ENCODE peak calls at places on chromosomes 13 and 19, in five cellular contexts. One of them, this sample, is unnamed.

GRCh38 chr13:110471833-110472162 is 89.7 kb downstream of the RAB20 start:
- DNase-seq in PC-3: no peak
- DNase-seq in PC-9: no peak
- DNase-seq in neural progenitor cell: no peak
- DNase-seq in GM23338: no peak
- DNase-seq in this sample: peak; percentile 46

GRCh38 chr19:4088975-4089374 is 22.3 kb upstream of the ZBTB7A start:
- DNase-seq in PC-3: no peak
- DNase-seq in PC-9: no peak
- DNase-seq in neural progenitor cell: no peak
- DNase-seq in GM23338: no peak
- DNase-seq in this sample: no peak

GRCh38 chr19:3750211-3750610 is 11.3 kb downstream of the APBA3 start:
- DNase-seq in PC-3: no peak
- DNase-seq in PC-9: no peak
- DNase-seq in neural progenitor cell: no peak
- DNase-seq in GM23338: no peak
- DNase-seq in this sample: no peak

GRCh38 chr13:100409132-100409531 is 179.5 kb downstream of the GGACT start:
- DNase-seq in PC-3: no peak
- DNase-seq in PC-9: no peak
- DNase-seq in neural progenitor cell: peak; percentile 8
- DNase-seq in GM23338: peak; percentile 47
- DNase-seq in this sample: no peak

GRCh38 chr13:103282571-103283450 is 216.6 kb upstream of the SLC10A2 start:
- DNase-seq in PC-3: peak; percentile 86
- DNase-seq in PC-9: peak; percentile 98
- DNase-seq in neural progenitor cell: no peak
- DNase-seq in GM23338: no peak
- DNase-seq in this sample: no peak

GRCh38 chr13:104477256-104477655 is 1411.0 kb upstream of the SLC10A2 start:
- DNase-seq in PC-3: no peak
- DNase-seq in PC-9: no peak
- DNase-seq in neural progenitor cell: no peak
- DNase-seq in GM23338: no peak
- DNase-seq in this sample: no peak

GRCh38 chr13:25806304-25806974 is 245.4 kb downstream of the SHISA2 start:
- DNase-seq in PC-3: peak; percentile 61
- DNase-seq in PC-9: no peak
- DNase-seq in neural progenitor cell: no peak
- DNase-seq in GM23338: no peak
- DNase-seq in this sample: peak; percentile 45

GRCh38 chr19:42501733-42502132 is 26.5 kb downstream of the CEACAM1 start:
- DNase-seq in PC-3: no peak
- DNase-seq in PC-9: no peak
- DNase-seq in neural progenitor cell: no peak
- DNase-seq in GM23338: no peak
- DNase-seq in this sample: no peak

GRCh38 chr13:44429311-44429710 is 55.7 kb downstream of the SERP2 start:
- DNase-seq in PC-3: no peak
- DNase-seq in PC-9: no peak
- DNase-seq in neural progenitor cell: no peak
- DNase-seq in GM23338: no peak
- DNase-seq in this sample: no peak

GRCh38 chr19:6039541-6040225 is 61.7 kb upstream of the RANBP3 start:
- DNase-seq in PC-3: no peak
- DNase-seq in PC-9: no peak
- DNase-seq in neural progenitor cell: no peak
- DNase-seq in GM23338: no peak
- DNase-seq in this sample: no peak

DNA sequence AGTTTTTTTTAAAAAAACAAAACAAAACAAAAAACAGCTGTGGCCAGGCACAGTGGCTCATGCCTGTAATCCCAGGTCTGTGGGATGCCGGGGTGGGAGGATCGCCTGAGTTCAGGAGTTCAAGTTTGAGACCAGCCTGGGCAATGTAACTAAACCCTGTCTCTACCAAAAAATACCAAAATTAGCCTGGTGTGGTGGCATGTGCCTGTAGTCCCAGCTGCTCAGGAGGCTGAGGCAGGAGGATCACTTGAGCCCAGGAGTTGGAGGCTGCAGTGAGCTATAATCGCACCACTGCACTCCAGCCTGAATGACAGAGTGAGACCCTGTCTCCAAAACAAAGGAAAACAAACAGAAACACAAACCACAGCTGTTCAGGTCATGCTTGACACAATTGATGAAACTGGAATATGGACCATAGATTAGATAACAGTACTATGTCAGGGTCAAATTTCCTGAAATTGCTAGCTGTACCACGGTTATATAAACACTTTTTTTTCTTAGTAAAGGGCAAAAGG is 6.9 kb upstream of the ANGPTL4 start:
- DNase-seq in PC-3: no peak
- DNase-seq in PC-9: no peak
- DNase-seq in neural progenitor cell: no peak
- DNase-seq in GM23338: no peak
- DNase-seq in this sample: no peak
- H3K27ac ChIP-seq in PC-3: no peak overlapping the region
- H3K27ac ChIP-seq in PC-9: no peak overlapping the region
- H3K27ac ChIP-seq in neural progenitor cell: no peak overlapping the region
- H3K27ac ChIP-seq in GM23338: no peak overlapping the region
- H3K27ac ChIP-seq in this sample: no peak overlapping the region

DNA sequence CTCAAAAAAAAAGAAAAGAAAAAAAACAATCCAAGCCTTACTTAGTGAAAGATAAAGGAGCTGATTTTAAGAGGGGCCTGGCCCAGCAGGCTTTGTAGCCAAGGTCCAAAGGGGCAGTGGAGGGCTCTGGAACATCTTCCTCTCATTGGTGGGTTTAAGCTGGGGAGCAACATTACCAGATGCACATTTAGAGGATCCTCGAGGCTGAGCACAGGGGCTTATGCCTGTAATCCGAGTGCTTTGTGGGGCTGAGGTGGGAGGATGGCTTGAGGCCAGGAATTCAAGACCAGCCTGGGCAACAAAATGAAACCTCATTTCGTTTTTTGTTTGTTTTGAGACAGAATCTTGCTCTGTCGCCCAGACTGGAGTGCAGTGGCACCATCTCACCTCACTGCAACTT is 8.0 kb upstream of the TMEM160 start:
- DNase-seq in PC-3: no peak
- DNase-seq in PC-9: no peak
- DNase-seq in neural progenitor cell: no peak
- DNase-seq in GM23338: no peak
- DNase-seq in this sample: no peak
- H3F3A ChIP-seq in PC-3: no peaks in the 10 kb centered on the region
- H3F3A ChIP-seq in PC-9: peaks cover 2% of the 10 kb centered on the region
- H3F3A ChIP-seq in neural progenitor cell: peaks cover 19% of the 10 kb centered on the region
- H3F3A ChIP-seq in GM23338: no peaks in the 10 kb centered on the region
- H3F3A ChIP-seq in this sample: no peaks in the 10 kb centered on the region

GRCh38 chr13:59408738-59409137 is 755.0 kb downstream of the DIAPH3 start:
- DNase-seq in PC-3: no peak
- DNase-seq in PC-9: no peak
- DNase-seq in neural progenitor cell: no peak
- DNase-seq in GM23338: no peak
- DNase-seq in this sample: no peak
- H3K27ac ChIP-seq in PC-3: no peak overlapping the region
- H3K27ac ChIP-seq in PC-9: no peak overlapping the region
- H3K27ac ChIP-seq in neural progenitor cell: peak overlapping the region; percentile 44
- H3K27ac ChIP-seq in GM23338: peak overlapping the region; percentile 27
- H3K27ac ChIP-seq in this sample: no peak overlapping the region

GRCh38 chr13:51728972-51729371 is 75.0 kb downstream of the DHRS12 start:
- DNase-seq in PC-3: peak; percentile 2
- DNase-seq in PC-9: no peak
- DNase-seq in neural progenitor cell: no peak
- DNase-seq in GM23338: peak; percentile 18
- DNase-seq in this sample: no peak

GRCh38 chr13:51729853-51730553 is 74.0 kb downstream of the DHRS12 start:
- DNase-seq in PC-3: peak; percentile 74
- DNase-seq in PC-9: no peak
- DNase-seq in neural progenitor cell: no peak
- DNase-seq in GM23338: no peak
- DNase-seq in this sample: no peak

GRCh38 chr13:51727634-51728274 is 76.2 kb downstream of the DHRS12 start:
- DNase-seq in PC-3: no peak
- DNase-seq in PC-9: no peak
- DNase-seq in neural progenitor cell: no peak
- DNase-seq in GM23338: no peak
- DNase-seq in this sample: no peak

GRCh38 chr13:51726446-51727185 is 77.3 kb downstream of the DHRS12 start:
- DNase-seq in PC-3: no peak
- DNase-seq in PC-9: no peak
- DNase-seq in neural progenitor cell: no peak
- DNase-seq in GM23338: no peak
- DNase-seq in this sample: no peak

GRCh38 chr13:51728275-51728673 is 75.7 kb downstream of the DHRS12 start:
- DNase-seq in PC-3: no peak
- DNase-seq in PC-9: no peak
- DNase-seq in neural progenitor cell: no peak
- DNase-seq in GM23338: no peak
- DNase-seq in this sample: no peak
- H3F3A ChIP-seq in PC-3: no peaks in the 10 kb centered on the region
- H3F3A ChIP-seq in PC-9: no peaks in the 10 kb centered on the region
- H3F3A ChIP-seq in neural progenitor cell: no peaks in the 10 kb centered on the region
- H3F3A ChIP-seq in GM23338: no peaks in the 10 kb centered on the region
- H3F3A ChIP-seq in this sample: no peaks in the 10 kb centered on the region

GRCh38 chr13:80009760-80010159 is 331.2 kb downstream of the SPRY2 start:
- DNase-seq in PC-3: no peak
- DNase-seq in PC-9: no peak
- DNase-seq in neural progenitor cell: no peak
- DNase-seq in GM23338: no peak
- DNase-seq in this sample: no peak

GRCh38 chr13:80010286-80010831 is 330.6 kb downstream of the SPRY2 start:
- DNase-seq in PC-3: no peak
- DNase-seq in PC-9: no peak
- DNase-seq in neural progenitor cell: no peak
- DNase-seq in GM23338: no peak
- DNase-seq in this sample: no peak

GRCh38 chr13:80011448-80012212 is 329.3 kb downstream of the SPRY2 start:
- DNase-seq in PC-3: no peak
- DNase-seq in PC-9: no peak
- DNase-seq in neural progenitor cell: no peak
- DNase-seq in GM23338: no peak
- DNase-seq in this sample: no peak

GRCh38 chr13:80012281-80012680 is 328.6 kb downstream of the SPRY2 start:
- DNase-seq in PC-3: peak; percentile 26
- DNase-seq in PC-9: no peak
- DNase-seq in neural progenitor cell: no peak
- DNase-seq in GM23338: no peak
- DNase-seq in this sample: no peak

GRCh38 chr13:80010846-80011245 is 330.1 kb downstream of the SPRY2 start:
- DNase-seq in PC-3: no peak
- DNase-seq in PC-9: no peak
- DNase-seq in neural progenitor cell: no peak
- DNase-seq in GM23338: no peak
- DNase-seq in this sample: no peak
- H3K27ac ChIP-seq in PC-3: no peak overlapping the region
- H3K27ac ChIP-seq in PC-9: no peak overlapping the region
- H3K27ac ChIP-seq in neural progenitor cell: no peak overlapping the region
- H3K27ac ChIP-seq in GM23338: no peak overlapping the region
- H3K27ac ChIP-seq in this sample: no peak overlapping the region

DNA sequence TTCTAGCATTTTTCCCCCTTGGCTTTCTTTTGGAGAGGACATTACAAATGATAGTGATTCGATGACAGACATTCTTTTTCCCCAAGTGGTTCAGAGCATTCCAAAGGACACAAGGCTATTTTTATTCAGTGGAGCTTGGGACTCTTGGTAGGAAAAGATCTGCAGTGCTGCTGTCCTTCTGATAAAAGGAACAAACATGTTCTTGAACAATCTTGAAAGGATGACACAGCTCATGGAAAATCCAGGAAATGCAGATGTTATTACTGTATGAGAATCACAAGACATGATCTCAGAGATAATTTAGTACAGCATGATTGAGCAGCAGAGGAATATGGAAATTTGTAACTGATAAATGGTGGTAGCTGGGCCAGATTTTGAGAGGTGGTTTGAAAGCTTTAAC is 96.2 kb upstream of the RFC3 start:
- DNase-seq in PC-3: no peak
- DNase-seq in PC-9: no peak
- DNase-seq in neural progenitor cell: no peak
- DNase-seq in GM23338: no peak
- DNase-seq in this sample: no peak
- H3F3A ChIP-seq in PC-3: no peaks in the 10 kb centered on the region
- H3F3A ChIP-seq in PC-9: no peaks in the 10 kb centered on the region
- H3F3A ChIP-seq in neural progenitor cell: no peaks in the 10 kb centered on the region
- H3F3A ChIP-seq in GM23338: no peaks in the 10 kb centered on the region
- H3F3A ChIP-seq in this sample: peaks cover 3% of the 10 kb centered on the region

GRCh38 chr19:38288127-38288855 is 15.8 kb upstream of the C19orf33 start:
- DNase-seq in PC-3: no peak
- DNase-seq in PC-9: no peak
- DNase-seq in neural progenitor cell: no peak
- DNase-seq in GM23338: no peak
- DNase-seq in this sample: no peak
- H3K27ac ChIP-seq in PC-3: peak overlapping the region; percentile 7
- H3K27ac ChIP-seq in PC-9: peak overlapping the region; percentile 75
- H3K27ac ChIP-seq in neural progenitor cell: no peak overlapping the region
- H3K27ac ChIP-seq in GM23338: no peak overlapping the region
- H3K27ac ChIP-seq in this sample: no peak overlapping the region

GRCh38 chr19:35508129-35508528 is 5.3 kb downstream of the DMKN start:
- DNase-seq in PC-3: no peak
- DNase-seq in PC-9: no peak
- DNase-seq in neural progenitor cell: no peak
- DNase-seq in GM23338: no peak
- DNase-seq in this sample: no peak

GRCh38 chr19:35510626-35510964 is 2.9 kb downstream of the DMKN start:
- DNase-seq in PC-3: no peak
- DNase-seq in PC-9: no peak
- DNase-seq in neural progenitor cell: no peak
- DNase-seq in GM23338: no peak
- DNase-seq in this sample: no peak

GRCh38 chr19:35509861-35510625 is 3.4 kb downstream of the DMKN start:
- DNase-seq in PC-3: peak; percentile 89
- DNase-seq in PC-9: peak; percentile 81
- DNase-seq in neural progenitor cell: peak; percentile 93
- DNase-seq in GM23338: peak; percentile 97
- DNase-seq in this sample: peak; percentile 29

GRCh38 chr19:35507561-35507960 is 5.9 kb downstream of the DMKN start:
- DNase-seq in PC-3: no peak
- DNase-seq in PC-9: no peak
- DNase-seq in neural progenitor cell: no peak
- DNase-seq in GM23338: no peak
- DNase-seq in this sample: no peak

GRCh38 chr19:35509018-35509652 is 4.3 kb downstream of the DMKN start:
- DNase-seq in PC-3: peak; percentile 67
- DNase-seq in PC-9: peak; percentile 69
- DNase-seq in neural progenitor cell: peak; percentile 62
- DNase-seq in GM23338: peak; percentile 78
- DNase-seq in this sample: no peak
- H3F3A ChIP-seq in PC-3: no peaks in the 10 kb centered on the region
- H3F3A ChIP-seq in PC-9: peaks cover 9% of the 10 kb centered on the region
- H3F3A ChIP-seq in neural progenitor cell: peaks cover 10% of the 10 kb centered on the region
- H3F3A ChIP-seq in GM23338: peaks cover 3% of the 10 kb centered on the region
- H3F3A ChIP-seq in this sample: no peaks in the 10 kb centered on the region